ENCODE peak calls at places on chromosomes 12 and 14, in four cellular contexts. Q, S, B and T are unnamed samples. For H3K9me3, the result is how much of the 10 kb centered on the place peaks cover.

GRCh38 chr12:15823360-15824128 is 34.4 kb upstream of the EPS8 start:
- DNase-seq in Q (peak), S (no peak), B (no peak), T (no peak)

GRCh38 chr12:54306925-54307731 is 6.3 kb upstream of the NFE2 start:
- DNase-seq in Q (peak), S (peak), B (peak), T (no peak)

GRCh38 chr12:58148405-58148804 is 207.0 kb downstream of the ATP23 start:
- DNase-seq in Q (no peak), S (peak), B (peak), T (no peak)

GRCh38 chr12:121786441-121786825 is 7.1 kb downstream of the RHOF start:
- DNase-seq in Q (peak), S (peak), B (no peak), T (no peak)

GRCh38 chr12:66964629-66965028 is 285.8 kb upstream of the GRIP1 start:
- DNase-seq in Q (no peak), S (no peak), B (no peak), T (no peak)

GRCh38 chr12:6534914-6535696 is 788 bp downstream of the GAPDH start:
- DNase-seq in Q (peak), S (no peak), B (peak), T (no peak)

GRCh38 chr12:54991161-54991991 is 6.8 kb upstream of the TESPA1 start:
- DNase-seq in Q (no peak), S (no peak), B (no peak), T (no peak)

GRCh38 chr12:21613931-21614330 is 9.3 kb upstream of the GYS2 start:
- DNase-seq in Q (no peak), S (no peak), B (peak), T (no peak)

GRCh38 chr14:21257395-21258193 is 11.6 kb downstream of the HNRNPC start:
- DNase-seq in Q (no peak), S (no peak), B (no peak), T (no peak)

GRCh38 chr14:32932921-32933622 is 5.6 kb upstream of the NPAS3 start:
- DNase-seq in Q (no peak), S (no peak), B (no peak), T (no peak)

GRCh38 chr14:71115306-71115705 is 208.0 kb downstream of the PCNX1 start:
- DNase-seq in Q (no peak), S (no peak), B (no peak), T (no peak)

GRCh38 chr12:18646307-18646706 is 91.5 kb downstream of the PLCZ1 start:
- DNase-seq in Q (no peak), S (no peak), B (no peak), T (no peak)

GRCh38 chr12:7857916-7858315 is 14.8 kb downstream of the SLC2A14 start:
- DNase-seq in Q (no peak), S (no peak), B (no peak), T (no peak)

GRCh38 chr14:53840444-53840843 is 116.2 kb downstream of the BMP4 start:
- DNase-seq in Q (peak), S (peak), B (no peak), T (no peak)

GRCh38 chr14:104580961-104581360 is 1.4 kb downstream of the C14orf180 start:
- DNase-seq in Q (no peak), S (no peak), B (no peak), T (no peak)

GRCh38 chr12:52496054-52496453 is 3.0 kb upstream of the KRT6A start:
- DNase-seq in Q (no peak), S (no peak), B (no peak), T (no peak)

GRCh38 chr12:84638811-84639368 is 273.7 kb downstream of the SLC6A15 start:
- DNase-seq in Q (no peak), S (no peak), B (no peak), T (no peak)

GRCh38 chr14:103894723-103895059 is 33.6 kb upstream of the TDRD9 start:
- DNase-seq in Q (no peak), S (no peak), B (no peak), T (no peak)

GRCh38 chr14:101024686-101025085 is 121.2 kb upstream of the RTL1 start:
- DNase-seq in Q (no peak), S (no peak), B (no peak), T (no peak)

GRCh38 chr14:32076278-32077080 is 625 bp upstream of the ARHGAP5 start:
- DNase-seq in Q (peak), S (peak), B (peak), T (peak)

GRCh38 chr14:33307691-33308369 is 369.2 kb downstream of the NPAS3 start:
- DNase-seq in Q (no peak), S (no peak), B (no peak), T (no peak)

GRCh38 chr14:63647696-63648410 is 6.2 kb upstream of the WDR89 start:
- DNase-seq in Q (no peak), S (no peak), B (no peak), T (no peak)

GRCh38 chr12:121811434-121812319 is 7.9 kb downstream of the SETD1B start:
- DNase-seq in Q (peak), S (no peak), B (peak), T (no peak)

GRCh38 chr12:124745891-124746570 is 117.6 kb downstream of the SCARB1 start:
- DNase-seq in Q (peak), S (peak), B (peak), T (no peak)

GRCh38 chr12:116057356-116057755 is 220.1 kb downstream of the MED13L start:
- DNase-seq in Q (no peak), S (no peak), B (no peak), T (no peak)

GRCh38 chr14:22836301-22837058 is at the start of gene MMP14:
- DNase-seq in Q (no peak), S (no peak), B (no peak), T (no peak)

GRCh38 chr12:75954076-75954475 is 77.5 kb downstream of the PHLDA1 start:
- DNase-seq in Q (peak), S (peak), B (peak), T (no peak)

GRCh38 chr14:54344445-54344844 is 52.4 kb upstream of the CDKN3 start:
- DNase-seq in Q (no peak), S (no peak), B (peak), T (no peak)

GRCh38 chr12:93943766-93944165 is 204.6 kb upstream of the PLXNC1 start:
- DNase-seq in Q (no peak), S (peak), B (no peak), T (no peak)

GRCh38 chr14:55580401-55581010 is 499 bp downstream of the KTN1 start:
- DNase-seq in Q (no peak), S (no peak), B (peak), T (no peak)

GRCh38 chr12:66290716-66291200 is 11.5 kb upstream of the HELB start:
- DNase-seq in Q (no peak), S (no peak), B (no peak), T (no peak)

GRCh38 chr12:44668443-44668842 is 207.7 kb downstream of the NELL2 start:
- DNase-seq in Q (no peak), S (no peak), B (no peak), T (no peak)

GRCh38 chr12:121536929-121537813 is 43.7 kb downstream of the KDM2B start:
- DNase-seq in Q (peak), S (no peak), B (peak), T (no peak)

DNA sequence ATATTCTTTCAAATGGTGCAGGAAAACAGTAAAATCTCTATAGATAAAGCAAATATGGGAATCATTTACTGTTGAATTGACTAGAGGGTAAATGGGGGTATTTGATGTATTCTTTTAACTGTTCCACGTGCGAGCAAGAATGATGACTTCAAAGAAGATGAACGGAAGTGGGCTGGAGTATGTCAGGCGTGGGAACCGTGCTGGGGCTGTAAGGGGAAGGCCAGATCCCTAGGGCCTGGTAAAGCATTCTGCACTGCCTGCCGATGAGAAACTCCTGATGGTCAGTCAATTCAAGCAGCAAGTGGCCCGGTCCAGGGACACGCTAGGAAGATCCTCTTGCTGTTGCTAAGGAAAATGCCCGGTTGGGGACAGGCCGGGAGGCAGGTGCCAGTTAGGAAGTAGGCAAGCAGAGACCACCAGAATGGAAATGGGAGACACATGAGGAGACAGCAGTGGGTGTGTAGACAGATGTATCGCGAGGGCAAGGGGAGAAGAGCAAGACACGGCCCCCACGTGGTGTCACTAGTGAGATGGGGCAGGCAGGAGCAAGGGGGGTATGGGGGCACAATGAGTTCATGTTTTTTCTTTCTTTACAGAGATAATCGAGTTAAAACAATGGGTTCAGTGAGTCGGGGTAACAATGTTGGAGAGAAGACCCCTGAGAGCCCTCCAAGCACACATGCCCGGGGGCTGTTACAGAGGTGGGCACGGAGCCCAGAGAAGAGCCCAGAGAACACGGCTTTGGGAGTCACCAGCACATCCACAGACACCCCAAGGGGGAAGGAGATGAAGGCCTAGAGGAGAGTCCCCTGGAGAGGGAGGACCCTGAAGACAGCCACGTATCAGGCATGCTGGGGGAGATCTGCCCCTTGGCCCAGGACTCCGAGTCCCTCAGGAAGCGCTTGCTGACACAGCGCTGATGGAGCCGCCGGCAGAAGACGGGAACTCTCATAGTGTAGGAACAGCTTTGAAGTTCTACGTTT is 37.2 kb downstream of the FBXO21 start:
- DNase-seq in Q (no peak), S (no peak), B (no peak), T (no peak)
- TF ChIP-seq TCF7L2 in Q (no peak), S (no peak), B (no peak), T (no peak)

DNA sequence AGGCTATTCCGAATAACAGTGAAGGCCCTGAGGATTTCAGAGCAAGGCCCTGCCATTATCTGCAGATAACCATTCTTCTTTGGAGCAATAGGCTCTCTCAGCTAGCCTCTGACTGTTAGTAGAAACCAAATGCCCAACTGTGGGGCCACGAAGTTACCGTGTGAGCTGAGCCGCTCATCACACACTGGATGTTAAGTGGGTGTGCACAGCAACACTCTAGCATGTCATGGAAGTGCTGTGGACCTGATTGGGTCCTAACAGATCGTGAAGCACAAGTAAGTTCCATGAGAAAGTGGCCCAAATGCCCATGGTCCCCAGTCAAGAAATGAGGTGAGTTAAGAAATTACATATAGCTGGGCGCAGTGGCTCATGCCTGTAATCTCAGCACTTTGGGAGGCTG is 190.4 kb downstream of the ALG10 start:
- DNase-seq in Q (no peak), S (no peak), B (no peak), T (no peak)
- H3K9me3 ChIP-seq in Q (under half), S (under half), B (under half), T (under half)

GRCh38 chr14:97517566-97518234 is 720.5 kb downstream of the VRK1 start:
- DNase-seq in Q (no peak), S (no peak), B (no peak), T (no peak)
- TF ChIP-seq REST in Q (no peak), S (peak), B (no peak), T (no peak)

GRCh38 chr12:46950116-46950515 is 124.3 kb upstream of the SLC38A4 start:
- DNase-seq in Q (no peak), S (no peak), B (no peak), T (no peak)
- TF ChIP-seq TCF7L2 in Q (no peak), S (no peak), B (no peak), T (no peak)